ENCODE peak calls at places on chromosomes 5 and 9, in ten cellular contexts. S is heart left ventricle; A is heart right ventricle; H is mesenchymal stem cell; Y is SK-N-SH; I is stomach; R is CD8-positive, alpha-beta memory T cell; E is right atrium auricular region; K is A673; O is fibroblast of lung. F is an unnamed sample.

GRCh38 chr5:131589510-131590348 is 45.3 kb downstream of the RAPGEF6 start:
- DNase-seq in Y (peak; percentile 83), R (no peak), A (no peak), S (no peak), K (peak; percentile 61), I (no peak), E (no peak), H (peak; percentile 80), O (peak; percentile 77), F (no peak)

GRCh38 chr5:143374496-143375217 is 28.8 kb downstream of the NR3C1 start:
- DNase-seq in I (no peak), S (no peak), K (no peak), O (no peak), R (no peak), E (no peak), H (no peak), A (no peak), Y (no peak), F (no peak)

GRCh38 chr9:14616188-14616982 is 76.8 kb downstream of the ZDHHC21 start:
- DNase-seq in H (peak; percentile 66), R (no peak), I (no peak), O (peak; percentile 82), S (no peak), A (no peak), Y (peak; percentile 12), K (peak; percentile 70), E (no peak), F (no peak)

GRCh38 chr5:159319363-159319762 is 10.9 kb downstream of the IL12B start:
- DNase-seq in K (no peak), R (no peak), S (no peak), E (no peak), H (no peak), I (no peak), Y (no peak), O (no peak), A (no peak), F (no peak)

GRCh38 chr9:128253991-128254346 is 21.8 kb downstream of the GOLGA2 start:
- DNase-seq in Y (no peak), E (no peak), H (no peak), S (no peak), A (no peak), O (no peak), K (no peak), R (no peak), I (no peak), F (no peak)

GRCh38 chr5:132389453-132390286 is 20.2 kb downstream of the SLC22A5 start:
- DNase-seq in K (peak; percentile 72), E (no peak), I (peak; percentile 60), S (peak; percentile 78), Y (no peak), A (no peak), O (peak; percentile 98), R (no peak), H (peak; percentile 100), F (peak; percentile 36)

GRCh38 chr5:74624931-74625505 is 15.5 kb downstream of the ENC1 start:
- DNase-seq in O (no peak), H (no peak), K (peak; percentile 27), S (no peak), Y (no peak), E (no peak), A (no peak), R (no peak), I (no peak), F (no peak)

GRCh38 chr5:180825768-180826525 is 23.3 kb upstream of the MGAT1 start:
- DNase-seq in A (no peak), H (peak; percentile 57), Y (no peak), E (peak; percentile 90), I (peak; percentile 88), O (peak; percentile 72), K (peak; percentile 31), S (peak; percentile 34), R (no peak), F (peak; percentile 75)

GRCh38 chr9:120876842-120877240 is at the start of gene PHF19:
- DNase-seq in K (peak; percentile 58), H (peak; percentile 48), Y (no peak), A (peak; percentile 33), I (no peak), O (peak; percentile 42), E (no peak), S (peak; percentile 44), R (peak; percentile 16), F (peak; percentile 37)

DNA sequence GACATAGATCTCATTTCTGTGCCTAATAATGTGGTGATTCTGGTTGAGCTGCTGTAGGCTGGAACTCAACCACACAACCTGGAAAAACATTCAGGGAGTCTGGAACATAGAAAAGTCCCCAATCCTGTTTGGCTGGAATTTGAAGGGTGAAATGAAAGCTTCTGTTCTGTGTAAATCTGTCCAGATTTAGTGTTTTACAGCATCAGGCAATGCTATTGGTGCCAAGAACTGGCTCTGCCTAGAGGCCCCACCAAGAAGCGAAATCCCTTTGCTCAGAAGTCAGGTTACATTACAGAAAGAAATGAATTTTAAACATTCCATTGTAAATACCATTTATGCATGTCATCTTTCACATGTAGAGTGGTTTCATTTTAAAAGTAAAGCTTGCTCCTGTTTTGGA is 56.3 kb downstream of the TMEM174 start:
- DNase-seq in E (no peak), K (no peak), O (peak; percentile 21), S (no peak), I (no peak), H (no peak), A (no peak), R (no peak), Y (no peak), F (no peak)
- H3K27me3 ChIP-seq in E (peaks cover 38% of the 10 kb centered on the region), K (peaks cover 12% of the 10 kb centered on the region), O (no peaks in the 10 kb centered on the region), S (peaks cover 100% of the 10 kb centered on the region), I (peaks cover 95% of the 10 kb centered on the region), H (peaks cover 7% of the 10 kb centered on the region), A (peaks cover 99% of the 10 kb centered on the region), R (peaks cover 43% of the 10 kb centered on the region), Y (no peaks in the 10 kb centered on the region), F (peaks cover 46% of the 10 kb centered on the region)

GRCh38 chr9:97859346-97859745 is 6.3 kb downstream of the FOXE1 start:
- DNase-seq in H (no peak), K (no peak), Y (no peak), I (no peak), A (no peak), O (no peak), S (no peak), E (no peak), R (no peak), F (no peak)
- H3K27me3 ChIP-seq in H (peaks cover 88% of the 10 kb centered on the region), K (peaks cover 79% of the 10 kb centered on the region), Y (peaks cover 77% of the 10 kb centered on the region), I (peaks cover 100% of the 10 kb centered on the region), A (peaks cover 94% of the 10 kb centered on the region), O (peaks cover 72% of the 10 kb centered on the region), S (peaks cover 81% of the 10 kb centered on the region), E (peaks cover 24% of the 10 kb centered on the region), R (peaks cover 54% of the 10 kb centered on the region), F (peaks cover 56% of the 10 kb centered on the region)

GRCh38 chr9:132562313-132562588 is 20.2 kb upstream of the BARHL1 start:
- DNase-seq in O (no peak), R (no peak), A (no peak), Y (no peak), S (no peak), I (no peak), E (no peak), K (no peak), H (no peak), F (no peak)
- H3K27me3 ChIP-seq in O (peaks cover 10% of the 10 kb centered on the region), R (no peaks in the 10 kb centered on the region), A (peaks cover 12% of the 10 kb centered on the region), Y (no peaks in the 10 kb centered on the region), S (no peaks in the 10 kb centered on the region), I (peaks cover 62% of the 10 kb centered on the region), E (no peaks in the 10 kb centered on the region), K (peaks cover 87% of the 10 kb centered on the region), H (peaks cover 55% of the 10 kb centered on the region), F (no peaks in the 10 kb centered on the region)

GRCh38 chr9:33677961-33678360 is 117.4 kb upstream of the PRSS3 start:
- DNase-seq in Y (no peak), I (no peak), K (no peak), A (no peak), O (no peak), H (no peak), R (no peak), S (no peak), E (no peak), F (no peak)
- H3K27me3 ChIP-seq in Y (no peaks in the 10 kb centered on the region), I (peaks cover 29% of the 10 kb centered on the region), K (peaks cover 81% of the 10 kb centered on the region), A (peaks cover 83% of the 10 kb centered on the region), O (peaks cover 18% of the 10 kb centered on the region), H (no peaks in the 10 kb centered on the region), R (peaks cover 39% of the 10 kb centered on the region), S (peaks cover 19% of the 10 kb centered on the region), E (no peaks in the 10 kb centered on the region), F (peaks cover 18% of the 10 kb centered on the region)

DNA sequence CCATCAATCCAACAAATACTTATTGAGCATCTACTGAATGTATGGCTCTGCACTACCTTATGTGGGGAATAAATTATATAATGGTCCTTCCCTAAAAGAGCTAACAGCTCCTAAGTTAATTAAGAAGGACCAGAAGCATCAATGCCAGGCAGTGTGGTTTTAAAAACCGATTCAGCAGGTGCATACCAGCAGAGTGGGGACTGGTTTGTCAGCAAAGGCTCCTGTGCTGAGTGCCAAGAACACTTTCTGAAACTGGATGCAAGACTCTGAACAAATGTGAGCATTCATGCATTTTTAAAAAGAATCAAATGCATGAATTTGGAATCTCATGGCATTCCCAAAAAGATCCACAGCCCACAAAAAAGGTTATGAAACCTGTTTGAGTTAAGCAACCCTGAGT is 142.2 kb downstream of the AUH start:
- DNase-seq in H (no peak), R (no peak), K (no peak), E (no peak), S (no peak), I (no peak), Y (no peak), A (no peak), O (no peak), F (no peak)
- H3K27me3 ChIP-seq in H (no peaks in the 10 kb centered on the region), R (no peaks in the 10 kb centered on the region), K (no peaks in the 10 kb centered on the region), E (no peaks in the 10 kb centered on the region), S (no peaks in the 10 kb centered on the region), I (no peaks in the 10 kb centered on the region), Y (no peaks in the 10 kb centered on the region), A (no peaks in the 10 kb centered on the region), O (no peaks in the 10 kb centered on the region), F (no peaks in the 10 kb centered on the region)

GRCh38 chr5:175798626-175799025 is 72.8 kb upstream of the CPLX2 start:
- DNase-seq in I (no peak), E (no peak), Y (no peak), H (no peak), A (no peak), R (no peak), S (no peak), O (no peak), K (no peak), F (no peak)
- H3K27me3 ChIP-seq in I (peaks cover 98% of the 10 kb centered on the region), E (no peaks in the 10 kb centered on the region), Y (peaks cover 6% of the 10 kb centered on the region), H (peaks cover 33% of the 10 kb centered on the region), A (peaks cover 67% of the 10 kb centered on the region), R (peaks cover 30% of the 10 kb centered on the region), S (peaks cover 64% of the 10 kb centered on the region), O (peaks cover 5% of the 10 kb centered on the region), K (peaks cover 45% of the 10 kb centered on the region), F (no peaks in the 10 kb centered on the region)

F was measured in adrenal gland.